ENCODE peak calls at places on chromosomes 5 and 9, in four cellular contexts. P, L, S and F are unnamed samples.

GRCh38 chr9:134128727-134129679 is 6.9 kb upstream of the WDR5 start:
- DNase-seq in P (no peak), L (no peak), S (no peak), F (no peak)

GRCh38 chr5:61332891-61333350 is 863 bp downstream of the ZSWIM6 start:
- DNase-seq in P (no peak), L (no peak), S (peak), F (peak)

GRCh38 chr5:135213466-135214239 is 179.6 kb upstream of the PITX1 start:
- DNase-seq in P (no peak), L (peak), S (no peak), F (no peak)

GRCh38 chr5:109705596-109705995 is 15.9 kb downstream of the MAN2A1 start:
- DNase-seq in P (no peak), L (no peak), S (no peak), F (no peak)

GRCh38 chr9:37324691-37325490 is 97.6 kb upstream of the GRHPR start:
- DNase-seq in P (no peak), L (no peak), S (no peak), F (no peak)

GRCh38 chr5:10456583-10457562 is 15.2 kb downstream of the ROPN1L start:
- DNase-seq in P (no peak), L (no peak), S (no peak), F (no peak)

GRCh38 chr5:135944967-135945560 is 9.7 kb downstream of the LECT2 start:
- DNase-seq in P (no peak), L (peak), S (no peak), F (no peak)

GRCh38 chr9:81266086-81266485 is 423.3 kb downstream of the TLE1 start:
- DNase-seq in P (no peak), L (no peak), S (no peak), F (no peak)

GRCh38 chr5:159262472-159262858 is 625 bp upstream of the UBLCP1 start:
- DNase-seq in P (no peak), L (no peak), S (no peak), F (no peak)
- TF ChIP-seq CTCF in P (no peak), L (no peak), S (no peak), F (no peak)

GRCh38 chr5:133744030-133744645 is 131.8 kb upstream of the FSTL4 start:
- DNase-seq in P (no peak), L (no peak), S (no peak), F (no peak)

GRCh38 chr5:133750356-133750755 is 138.0 kb upstream of the FSTL4 start:
- DNase-seq in P (no peak), L (no peak), S (no peak), F (no peak)

GRCh38 chr5:133749331-133749985 is 137.1 kb upstream of the FSTL4 start:
- DNase-seq in P (no peak), L (no peak), S (no peak), F (no peak)

GRCh38 chr5:133744909-133745308 is 132.6 kb upstream of the FSTL4 start:
- DNase-seq in P (no peak), L (no peak), S (no peak), F (no peak)

DNA sequence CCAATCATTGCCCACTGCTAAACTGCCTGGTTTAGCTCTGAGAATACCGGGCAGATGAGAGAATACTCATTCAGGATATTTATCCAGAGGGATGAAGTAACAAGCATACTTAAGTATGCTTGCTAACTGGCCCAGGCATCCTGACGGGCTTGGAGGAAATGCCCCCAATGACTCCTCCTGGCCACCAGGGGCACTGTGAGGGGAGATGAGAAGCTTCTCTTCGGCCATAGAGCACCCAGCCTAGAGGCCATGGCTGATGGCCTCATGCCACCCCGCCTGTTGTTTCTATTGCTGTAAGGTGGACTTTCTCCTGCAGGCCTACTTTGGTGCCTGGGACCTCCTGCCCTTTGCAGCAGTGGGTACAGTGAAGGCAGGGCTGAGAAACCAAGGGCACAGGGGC is 134.5 kb upstream of the FSTL4 start:
- DNase-seq in P (no peak), L (no peak), S (no peak), F (no peak)
- TF ChIP-seq CTCF in P (no peak), L (no peak), S (no peak), F (no peak)

GRCh38 chr5:5383461-5383860 is 39.0 kb upstream of the ICE1 start:
- DNase-seq in P (no peak), L (no peak), S (no peak), F (no peak)

GRCh38 chr5:5377780-5378179 is 44.7 kb upstream of the ICE1 start:
- DNase-seq in P (no peak), L (no peak), S (no peak), F (no peak)

GRCh38 chr5:5384634-5385033 is 37.8 kb upstream of the ICE1 start:
- DNase-seq in P (no peak), L (no peak), S (no peak), F (no peak)

GRCh38 chr5:5380298-5380697 is 42.2 kb upstream of the ICE1 start:
- DNase-seq in P (no peak), L (no peak), S (no peak), F (no peak)

DNA sequence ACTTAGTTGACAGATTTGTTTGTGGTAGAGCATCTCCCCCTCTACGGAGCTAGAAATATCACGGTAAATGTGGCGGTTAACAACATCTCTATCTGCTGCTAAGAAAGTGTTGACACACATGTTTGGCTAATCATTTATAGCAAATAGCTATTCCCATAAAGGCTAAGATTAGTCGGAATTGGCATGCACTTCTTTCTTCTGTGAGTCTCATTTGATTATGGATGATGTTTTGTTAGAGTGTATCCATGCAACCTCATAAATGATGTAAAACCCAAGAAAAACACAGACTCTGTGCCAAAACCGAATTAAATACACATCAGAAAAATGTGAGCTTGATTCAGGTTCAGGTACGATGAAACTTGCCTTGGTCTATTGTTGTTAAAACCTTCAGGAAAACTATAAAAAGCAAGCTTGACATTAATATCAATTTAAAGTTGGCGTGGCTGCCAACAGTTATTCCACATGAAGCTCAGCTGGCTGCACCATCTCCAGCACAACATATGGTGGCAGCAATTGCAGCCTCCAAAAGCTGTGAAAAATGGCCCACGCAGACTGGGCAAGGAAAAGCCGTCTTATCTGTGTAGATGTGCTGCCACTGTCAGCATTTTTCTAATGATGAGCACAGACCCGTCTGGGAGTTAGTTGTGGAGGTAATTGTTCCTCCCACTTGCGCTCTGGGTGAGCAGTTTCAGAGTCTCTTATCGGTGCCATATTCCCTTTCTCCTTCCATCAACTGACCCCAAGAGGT is 41.0 kb upstream of the ICE1 start:
- DNase-seq in P (no peak), L (no peak), S (no peak), F (no peak)
- TF ChIP-seq CTCF in P (no peak), L (no peak), S (no peak), F (no peak)

GRCh38 chr9:121331992-121332685 is 37.9 kb downstream of the STOM start:
- DNase-seq in P (no peak), L (peak), S (no peak), F (no peak)
- TF ChIP-seq CTCF in P (no peak), L (no peak), S (peak), F (no peak)

GRCh38 chr5:172846677-172847076 is 12.6 kb downstream of the ERGIC1 start:
- DNase-seq in P (no peak), L (no peak), S (no peak), F (no peak)

GRCh38 chr5:172843825-172844576 is 9.9 kb downstream of the ERGIC1 start:
- DNase-seq in P (no peak), L (no peak), S (no peak), F (no peak)

GRCh38 chr5:172846249-172846648 is 12.2 kb downstream of the ERGIC1 start:
- DNase-seq in P (no peak), L (no peak), S (no peak), F (no peak)

GRCh38 chr5:172844577-172844838 is 10.5 kb downstream of the ERGIC1 start:
- DNase-seq in P (no peak), L (no peak), S (no peak), F (no peak)

GRCh38 chr5:172845190-172845975 is 11.3 kb downstream of the ERGIC1 start:
- DNase-seq in P (no peak), L (no peak), S (no peak), F (no peak)
- TF ChIP-seq CTCF in P (no peak), L (no peak), S (no peak), F (no peak)

GRCh38 chr5:148398698-148399121 is 15.0 kb downstream of the FBXO38 start:
- DNase-seq in P (no peak), L (no peak), S (no peak), F (no peak)
- TF ChIP-seq CTCF in P (no peak), L (no peak), S (peak), F (no peak)

GRCh38 chr5:66469684-66470083 is 126.5 kb upstream of the MAST4 start:
- DNase-seq in P (no peak), L (no peak), S (no peak), F (no peak)

GRCh38 chr5:66472010-66472409 is 124.2 kb upstream of the MAST4 start:
- DNase-seq in P (no peak), L (no peak), S (no peak), F (no peak)

DNA sequence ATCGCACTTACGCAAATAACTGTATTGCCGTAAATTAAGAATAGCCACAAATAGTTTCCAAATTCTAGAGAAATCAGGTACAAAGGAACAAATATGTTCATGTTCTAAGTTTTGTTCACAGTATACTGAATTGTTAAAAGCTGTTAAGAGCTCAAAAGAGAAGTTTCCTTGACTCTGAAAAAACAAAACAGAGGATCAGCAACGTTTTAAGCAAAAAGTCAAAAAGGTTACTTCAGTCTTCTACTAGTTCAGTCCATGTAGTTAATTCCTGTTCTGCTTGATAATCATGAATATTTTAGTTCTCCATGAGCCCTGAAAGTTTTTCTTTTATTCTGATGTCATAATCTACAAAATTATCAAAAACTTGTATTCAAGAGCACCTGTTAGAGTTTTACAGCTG is 128.6 kb upstream of the MAST4 start:
- DNase-seq in P (no peak), L (no peak), S (no peak), F (no peak)
- TF ChIP-seq CTCF in P (no peak), L (no peak), S (no peak), F (no peak)

GRCh38 chr5:91864902-91865420 is 481.8 kb upstream of the ARRDC3 start:
- DNase-seq in P (no peak), L (no peak), S (no peak), F (no peak)
- TF ChIP-seq CTCF in P (no peak), L (no peak), S (no peak), F (no peak)